ENCODE peak calls at places on chromosomes 7 and 10, in seven cellular contexts. G, Z, O, R, W, K and H are unnamed samples.

GRCh38 chr7:105589221-105590077 is 8.2 kb upstream of the EFCAB10 start:
- DNase-seq in G (no peak), Z (peak; percentile 63), O (peak; percentile 81), R (peak; percentile 32), W (peak; percentile 54), K (peak; percentile 82), H (peak; percentile 61)

GRCh38 chr7:49700841-49701240 is 72.6 kb upstream of the VWC2 start:
- DNase-seq in G (no peak), Z (no peak), O (no peak), R (no peak), W (no peak), K (no peak), H (no peak)

GRCh38 chr7:157874870-157875229 is 538.0 kb downstream of the DNAJB6 start:
- DNase-seq in G (no peak), Z (no peak), O (no peak), R (no peak), W (no peak), K (no peak), H (no peak)

GRCh38 chr10:124736491-124737136 is 7.6 kb downstream of the FAM53B start:
- DNase-seq in G (peak; percentile 86), Z (peak; percentile 92), O (peak; percentile 28), R (peak; percentile 93), W (peak; percentile 78), K (no peak), H (no peak)

GRCh38 chr7:20862554-20862953 is 75.9 kb upstream of the SP8 start:
- DNase-seq in G (no peak), Z (no peak), O (no peak), R (no peak), W (no peak), K (no peak), H (no peak)

GRCh38 chr7:28933874-28934265 is 24.3 kb downstream of the TRIL start:
- DNase-seq in G (no peak), Z (no peak), O (peak; percentile 33), R (no peak), W (no peak), K (no peak), H (no peak)

GRCh38 chr7:2811476-2812118 is 32.5 kb downstream of the GNA12 start:
- DNase-seq in G (no peak), Z (peak; percentile 63), O (no peak), R (no peak), W (no peak), K (no peak), H (no peak)

GRCh38 chr10:88849224-88849623 is 2.4 kb downstream of the ANKRD22 start:
- DNase-seq in G (no peak), Z (no peak), O (no peak), R (no peak), W (no peak), K (no peak), H (no peak)

GRCh38 chr10:22271786-22272185 is 44.4 kb upstream of the COMMD3 start:
- DNase-seq in G (no peak), Z (no peak), O (no peak), R (no peak), W (no peak), K (no peak), H (no peak)

GRCh38 chr10:95500097-95500496 is 61.1 kb downstream of the SORBS1 start:
- DNase-seq in G (no peak), Z (no peak), O (no peak), R (no peak), W (no peak), K (no peak), H (no peak)

GRCh38 chr7:96495751-96496216 is 173.9 kb upstream of the SLC25A13 start:
- DNase-seq in G (no peak), Z (no peak), O (no peak), R (no peak), W (no peak), K (no peak), H (no peak)

GRCh38 chr7:108459922-108460551 is 3.8 kb upstream of the NRCAM start:
- DNase-seq in G (no peak), Z (no peak), O (peak; percentile 59), R (no peak), W (peak; percentile 55), K (peak; percentile 55), H (peak; percentile 8)

GRCh38 chr10:61992683-61993629 is 91.5 kb downstream of the ARID5B start:
- DNase-seq in G (no peak), Z (no peak), O (peak; percentile 78), R (peak; percentile 62), W (peak; percentile 25), K (no peak), H (peak; percentile 15)

GRCh38 chr7:29479606-29480200 is 83.9 kb upstream of the PRR15 start:
- DNase-seq in G (no peak), Z (peak; percentile 72), O (no peak), R (no peak), W (no peak), K (no peak), H (no peak)

GRCh38 chr10:25818751-25819150 is 115.3 kb upstream of the MYO3A start:
- DNase-seq in G (no peak), Z (no peak), O (no peak), R (no peak), W (no peak), K (no peak), H (no peak)

GRCh38 chr7:110442386-110442837 is 648.5 kb upstream of the LRRN3 start:
- DNase-seq in G (no peak), Z (no peak), O (peak; percentile 68), R (no peak), W (peak; percentile 51), K (peak; percentile 19), H (peak; percentile 8)

GRCh38 chr7:157268540-157268939 is 68.3 kb upstream of the DNAJB6 start:
- DNase-seq in G (no peak), Z (peak; percentile 25), O (no peak), R (no peak), W (no peak), K (no peak), H (no peak)

GRCh38 chr10:48691812-48692528 is 7.3 kb downstream of the WDFY4 start:
- DNase-seq in G (no peak), Z (no peak), O (no peak), R (no peak), W (no peak), K (no peak), H (no peak)

GRCh38 chr10:123402656-123403055 is 248.5 kb downstream of the BUB3 start:
- DNase-seq in G (no peak), Z (no peak), O (no peak), R (no peak), W (no peak), K (no peak), H (no peak)

GRCh38 chr7:151137841-151138540 is 29.5 kb downstream of the GBX1 start:
- DNase-seq in G (peak; percentile 62), Z (no peak), O (no peak), R (no peak), W (no peak), K (no peak), H (no peak)

GRCh38 chr10:125186431-125187170 is 26.2 kb upstream of the CTBP2 start:
- DNase-seq in G (peak; percentile 41), Z (no peak), O (no peak), R (no peak), W (no peak), K (no peak), H (no peak)

GRCh38 chr7:137996386-137996851 is 5.5 kb downstream of the CREB3L2 start:
- DNase-seq in G (no peak), Z (peak; percentile 57), O (peak; percentile 93), R (peak; percentile 82), W (peak; percentile 41), K (no peak), H (peak; percentile 57)

GRCh38 chr10:132397036-132397541 is at the start of gene PWWP2B:
- DNase-seq in G (peak; percentile 94), Z (peak; percentile 78), O (no peak), R (peak; percentile 55), W (peak; percentile 72), K (no peak), H (peak; percentile 39)
- TF ChIP-seq POLR2A in G (no peak), Z (no peak), O (no peak), R (peak; percentile 31), W (peak; percentile 40), K (peak; percentile 45), H (no peak)

DNA sequence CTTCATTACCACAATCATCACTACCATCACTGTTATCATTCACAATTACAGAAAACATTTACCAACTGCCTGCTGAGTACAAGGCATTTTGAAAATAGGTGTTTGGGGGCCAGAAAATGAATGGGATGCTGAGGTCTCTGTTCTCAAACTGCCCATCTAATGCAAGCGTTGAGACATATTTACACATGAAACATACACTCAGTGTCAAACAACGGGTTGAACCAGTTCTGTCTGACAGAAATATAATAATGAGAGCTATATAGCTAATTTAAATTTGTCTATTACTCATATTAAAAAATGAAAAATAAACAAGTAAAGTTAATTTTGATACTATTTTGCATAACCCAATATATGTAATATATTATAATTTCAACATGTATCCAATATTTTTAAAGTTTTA is 303.1 kb downstream of the KCNMA1 start:
- DNase-seq in G (no peak), Z (no peak), O (no peak), R (no peak), W (no peak), K (no peak), H (no peak)
- TF ChIP-seq POLR2A in G (no peak), Z (no peak), O (no peak), R (no peak), W (no peak), K (no peak), H (no peak)

DNA sequence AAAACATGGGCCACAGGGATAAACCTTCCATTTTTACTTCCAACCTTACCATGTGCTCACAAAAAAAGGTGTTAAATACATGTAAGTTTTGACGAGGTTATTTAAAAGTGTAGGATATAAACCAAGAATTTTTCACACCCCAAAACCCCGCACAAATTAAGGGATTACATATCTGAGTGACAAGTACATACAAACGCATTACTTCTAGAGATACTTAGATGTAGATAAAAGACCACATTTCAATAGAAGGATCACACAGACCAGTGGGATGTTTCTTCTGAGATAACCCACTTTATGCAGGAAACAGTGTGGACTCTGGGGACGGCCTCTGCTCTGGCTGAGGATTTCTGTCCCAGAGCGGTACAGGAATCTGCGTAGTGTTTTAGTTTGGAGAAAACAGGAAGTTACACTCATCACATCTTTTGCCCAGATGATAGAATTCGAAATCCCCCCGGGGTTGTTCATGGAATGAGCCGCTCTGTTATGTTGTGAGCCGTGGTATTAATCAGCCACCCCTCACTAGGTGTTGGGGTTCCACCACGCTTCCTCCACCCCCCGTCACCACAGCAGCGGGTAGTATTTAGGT is 1.4 kb upstream of the CUL1 start:
- DNase-seq in G (no peak), Z (peak; percentile 54), O (peak; percentile 80), R (peak; percentile 42), W (peak; percentile 8), K (no peak), H (peak; percentile 39)
- TF ChIP-seq POLR2A in G (no peak), Z (peak; percentile 66), O (no peak), R (peak; percentile 35), W (no peak), K (no peak), H (no peak)

DNA sequence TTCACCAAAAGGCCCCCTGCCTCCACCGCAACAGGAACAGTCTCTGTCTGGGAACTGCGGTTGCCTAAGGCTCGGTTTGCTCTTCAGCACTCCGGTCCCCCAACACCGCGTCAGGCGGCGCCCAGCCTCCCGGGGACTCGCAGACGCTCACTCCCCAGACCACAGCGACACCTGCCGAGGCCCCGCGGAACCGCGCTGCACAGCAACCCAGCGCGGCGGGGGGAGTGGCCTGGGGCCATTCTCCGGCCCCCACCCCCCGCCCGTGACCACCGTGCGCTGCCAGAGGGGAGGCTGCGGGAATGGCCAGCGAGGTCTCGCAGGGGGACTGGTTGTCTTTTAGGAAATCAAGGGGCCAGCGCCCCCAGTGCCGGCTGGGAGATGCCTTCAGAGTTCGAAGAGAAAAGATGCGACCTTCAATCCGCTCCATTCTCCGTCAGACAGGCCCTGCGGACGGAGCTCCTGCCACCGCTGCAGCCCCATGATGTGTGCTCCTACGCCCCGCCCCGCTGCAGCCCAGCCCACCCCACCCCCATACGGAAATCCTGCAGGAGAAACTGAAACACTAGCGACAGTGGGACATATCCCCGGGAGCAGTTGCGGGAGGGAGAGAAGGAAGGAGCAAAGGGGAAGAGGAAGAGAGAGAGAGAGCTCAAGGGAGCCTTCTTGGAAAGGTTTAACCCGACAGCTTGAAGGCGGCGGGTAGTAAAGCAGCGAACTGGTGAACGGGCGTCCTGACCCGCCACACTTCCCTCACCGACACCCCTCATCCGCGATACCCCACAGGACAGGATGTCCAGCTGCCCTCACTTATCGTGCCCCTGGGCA is 137.4 kb upstream of the CDCA7L start:
- DNase-seq in G (peak; percentile 97), Z (peak; percentile 90), O (peak; percentile 86), R (peak; percentile 88), W (peak; percentile 89), K (peak; percentile 65), H (peak; percentile 64)
- TF ChIP-seq POLR2A in G (no peak), Z (no peak), O (peak; percentile 69), R (no peak), W (peak; percentile 38), K (no peak), H (no peak)